ENCODE peak calls at places on chromosome 20, in eight cellular contexts. P is endodermal cell; Q is HL-60; S is WERI-Rb-1; V is fibroblast of mammary gland; X is left ventricle myocardium inferior; O is upper lobe of right lung; U is CD8-positive, alpha-beta memory T cell. C is an unnamed sample.

GRCh38 chr20:38001173-38001875 is 31.9 kb downstream of the TTI1 start:
- DNase-seq in P (no peak), Q (no peak), S (no peak), V (peak; percentile 83), X (no peak), O (no peak), U (no peak), C (no peak)

GRCh38 chr20:10686356-10687169 is 12.8 kb upstream of the JAG1 start:
- DNase-seq in P (no peak), Q (no peak), S (peak; percentile 91), V (no peak), X (no peak), O (no peak), U (no peak), C (no peak)

GRCh38 chr20:49871391-49871948 is 43.9 kb downstream of the SPATA2 start:
- DNase-seq in P (peak; percentile 29), Q (no peak), S (no peak), V (no peak), X (no peak), O (no peak), U (no peak), C (no peak)

GRCh38 chr20:3995067-3995748 is 20.1 kb downstream of the RNF24 start:
- DNase-seq in P (peak; percentile 49), Q (no peak), S (no peak), V (peak; percentile 55), X (no peak), O (no peak), U (no peak), C (peak; percentile 40)

GRCh38 chr20:26163890-26164289 is 467.2 kb upstream of the ZNF337 start:
- DNase-seq in P (no peak), Q (no peak), S (no peak), V (peak; percentile 58), X (no peak), O (no peak), U (no peak), C (no peak)

GRCh38 chr20:1003920-1004697 is 2.0 kb upstream of the RSPO4 start:
- DNase-seq in P (peak; percentile 67), Q (no peak), S (no peak), V (no peak), X (no peak), O (peak; percentile 13), U (no peak), C (no peak)

GRCh38 chr20:62303327-62304226 is 780 bp downstream of the ADRM1 start:
- DNase-seq in P (no peak), Q (peak; percentile 20), S (peak; percentile 19), V (peak; percentile 10), X (no peak), O (peak; percentile 76), U (no peak), C (no peak)

GRCh38 chr20:57090590-57091560 is 175.6 kb downstream of the BMP7 start:
- DNase-seq in P (no peak), Q (no peak), S (no peak), V (no peak), X (no peak), O (no peak), U (no peak), C (no peak)

GRCh38 chr20:20814685-20815084 is 102.2 kb upstream of the RALGAPA2 start:
- DNase-seq in P (peak; percentile 91), Q (no peak), S (peak; percentile 59), V (peak; percentile 4), X (no peak), O (no peak), U (no peak), C (no peak)

GRCh38 chr20:59984551-59984950 is 26.3 kb downstream of the CDH26 start:
- DNase-seq in P (no peak), Q (peak; percentile 62), S (no peak), V (no peak), X (no peak), O (no peak), U (no peak), C (no peak)

GRCh38 chr20:43955244-43956191 is 40.9 kb downstream of the TOX2 start:
- DNase-seq in P (peak; percentile 61), Q (peak; percentile 60), S (no peak), V (peak; percentile 97), X (no peak), O (no peak), U (peak; percentile 27), C (peak; percentile 69)

GRCh38 chr20:433300-433975 is 25.3 kb downstream of the RBCK1 start:
- DNase-seq in P (no peak), Q (no peak), S (no peak), V (peak; percentile 31), X (no peak), O (no peak), U (peak; percentile 26), C (peak; percentile 46)

GRCh38 chr20:51388756-51389542 is 153.6 kb downstream of the NFATC2 start:
- DNase-seq in P (no peak), Q (no peak), S (no peak), V (no peak), X (no peak), O (no peak), U (no peak), C (no peak)

GRCh38 chr20:13099676-13100075 is 90.9 kb downstream of the SPTLC3 start:
- DNase-seq in P (no peak), Q (no peak), S (no peak), V (no peak), X (no peak), O (no peak), U (no peak), C (no peak)

GRCh38 chr20:13101276-13101675 is 92.5 kb downstream of the SPTLC3 start:
- DNase-seq in P (no peak), Q (no peak), S (no peak), V (no peak), X (no peak), O (no peak), U (no peak), C (no peak)

GRCh38 chr20:13102689-13103088 is 93.9 kb downstream of the SPTLC3 start:
- DNase-seq in P (no peak), Q (no peak), S (no peak), V (no peak), X (no peak), O (no peak), U (no peak), C (no peak)

GRCh38 chr20:13102237-13102636 is 93.5 kb downstream of the SPTLC3 start:
- DNase-seq in P (no peak), Q (no peak), S (no peak), V (no peak), X (no peak), O (no peak), U (no peak), C (no peak)

GRCh38 chr20:13101701-13102100 is 92.9 kb downstream of the SPTLC3 start:
- DNase-seq in P (no peak), Q (no peak), S (peak; percentile 40), V (peak; percentile 52), X (no peak), O (no peak), U (no peak), C (no peak)
- H3K4me3 ChIP-seq in P (no peak overlapping the region), Q (no peak overlapping the region), S (no peak overlapping the region), V (no peak overlapping the region), X (no peak overlapping the region), O (no peak overlapping the region), U (no peak overlapping the region), C (no peak overlapping the region)

GRCh38 chr20:35458388-35458787 is 3.0 kb downstream of the CEP250 start:
- DNase-seq in P (no peak), Q (no peak), S (no peak), V (no peak), X (no peak), O (no peak), U (no peak), C (no peak)

GRCh38 chr20:35463455-35464300 is 8.3 kb downstream of the CEP250 start:
- DNase-seq in P (peak; percentile 89), Q (peak; percentile 71), S (peak; percentile 55), V (peak; percentile 78), X (no peak), O (no peak), U (peak; percentile 58), C (peak; percentile 64)

GRCh38 chr20:35462351-35462750 is 7.0 kb downstream of the CEP250 start:
- DNase-seq in P (no peak), Q (no peak), S (no peak), V (no peak), X (no peak), O (no peak), U (no peak), C (no peak)

GRCh38 chr20:35465976-35466375 is 10.6 kb downstream of the CEP250 start:
- DNase-seq in P (no peak), Q (no peak), S (no peak), V (peak; percentile 35), X (peak; percentile 40), O (no peak), U (no peak), C (no peak)

DNA sequence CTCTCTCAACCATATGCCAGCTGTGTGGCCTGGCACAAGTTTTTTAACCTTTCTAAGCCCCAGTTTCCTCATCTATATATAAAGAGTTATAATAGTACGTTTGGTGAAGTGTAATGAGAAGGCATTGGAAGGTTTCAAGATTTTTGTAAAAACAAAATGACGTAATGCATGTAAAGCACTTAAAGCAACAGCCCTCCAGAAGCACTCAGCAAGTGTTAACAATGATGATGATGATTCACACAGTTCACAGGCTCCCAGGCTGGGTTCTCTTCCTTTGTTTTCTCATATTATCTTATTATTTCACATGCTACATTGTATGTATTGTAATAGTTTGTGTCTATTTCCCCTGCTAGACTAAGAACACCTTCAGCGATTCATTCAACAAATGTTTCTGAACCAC is 6.2 kb downstream of the CEP250 start:
- DNase-seq in P (no peak), Q (no peak), S (no peak), V (no peak), X (no peak), O (no peak), U (no peak), C (no peak)
- H3K4me3 ChIP-seq in P (no peak overlapping the region), Q (no peak overlapping the region), S (no peak overlapping the region), V (no peak overlapping the region), X (no peak overlapping the region), O (no peak overlapping the region), U (no peak overlapping the region), C (no peak overlapping the region)

DNA sequence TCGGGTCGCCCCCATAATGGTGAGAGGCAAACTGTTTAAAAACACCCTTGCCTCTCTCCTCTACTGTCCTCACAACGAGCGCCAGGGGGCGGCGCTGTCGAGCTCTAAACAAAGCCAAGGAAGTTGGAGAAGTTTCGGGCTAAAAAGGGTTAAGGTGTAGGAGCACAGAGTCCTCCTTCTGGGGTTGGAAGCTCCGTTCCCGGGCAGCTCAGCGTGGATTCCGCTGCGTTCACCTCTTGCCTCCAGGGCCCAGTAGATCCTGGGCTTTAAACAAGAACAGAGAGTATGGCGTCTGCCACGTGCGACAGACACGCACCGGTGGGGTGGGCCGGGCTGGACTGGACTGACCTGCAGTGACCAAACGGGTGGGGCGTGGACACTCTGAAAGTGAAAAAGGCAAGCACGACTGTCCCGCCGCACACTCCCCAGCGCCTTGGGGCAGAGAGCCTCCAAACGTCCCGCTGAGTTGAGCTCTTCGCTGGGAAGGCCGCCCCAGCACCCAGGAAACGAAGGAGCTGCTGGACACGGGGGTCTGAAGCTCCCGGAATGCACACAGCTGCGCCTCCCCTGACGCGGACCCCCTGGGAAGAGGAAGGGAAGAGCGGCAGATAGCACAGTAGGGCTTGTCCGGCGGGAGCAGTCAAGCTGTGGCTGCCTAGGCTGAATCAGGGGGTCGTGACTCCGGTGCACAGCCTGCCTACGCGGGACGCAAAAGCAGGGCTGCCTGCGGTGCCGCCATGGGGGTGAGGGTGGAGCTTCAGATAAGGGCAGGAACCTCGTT is 1.6 kb upstream of the THBD start:
- DNase-seq in P (peak; percentile 98), Q (peak; percentile 63), S (peak; percentile 41), V (peak; percentile 87), X (peak; percentile 87), O (peak; percentile 91), U (no peak), C (no peak)
- H3K4me3 ChIP-seq in P (peak overlapping the region; percentile 84), Q (no peak overlapping the region), S (no peak overlapping the region), V (peak overlapping the region; percentile 47), X (peak overlapping the region; percentile 80), O (peak overlapping the region; percentile 68), U (no peak overlapping the region), C (no peak overlapping the region)

GRCh38 chr20:58670659-58671058 is 19.6 kb downstream of the STX16 start:
- DNase-seq in P (no peak), Q (no peak), S (no peak), V (no peak), X (no peak), O (no peak), U (no peak), C (no peak)
- H3K4me3 ChIP-seq in P (no peak overlapping the region), Q (no peak overlapping the region), S (no peak overlapping the region), V (no peak overlapping the region), X (no peak overlapping the region), O (no peak overlapping the region), U (no peak overlapping the region), C (no peak overlapping the region)